ENCODE peak calls at places on chromosome 18, in five cellular contexts. N, H, A, Y and X are unnamed samples.

GRCh38 chr18:8747440-8747937 is 42.1 kb downstream of the MTCL1 start:
- DNase-seq in H (peak), N (peak), A (no peak), Y (no peak), X (no peak)

GRCh38 chr18:2978626-2979025 is 34.3 kb downstream of the LPIN2 start:
- DNase-seq in A (no peak), H (peak), Y (no peak), N (peak), X (no peak)

GRCh38 chr18:76075777-76076176 is 419.3 kb downstream of the ZNF516 start:
- DNase-seq in N (no peak), A (no peak), H (no peak), Y (no peak), X (no peak)

GRCh38 chr18:13565228-13565627 is 161.1 kb downstream of the FAM210A start:
- DNase-seq in N (no peak), Y (no peak), A (no peak), H (no peak), X (no peak)

GRCh38 chr18:77110936-77111335 is 21.6 kb downstream of the MBP start:
- DNase-seq in H (no peak), N (no peak), Y (peak), A (no peak), X (no peak)

GRCh38 chr18:35039633-35040032 is 1.6 kb upstream of the MAPRE2 start:
- DNase-seq in H (no peak), Y (no peak), A (no peak), N (peak), X (no peak)

GRCh38 chr18:46672062-46672970 is 15.3 kb upstream of the LOXHD1 start:
- DNase-seq in N (no peak), Y (no peak), A (no peak), H (no peak), X (peak)

GRCh38 chr18:46632401-46633089 is 24.5 kb downstream of the LOXHD1 start:
- DNase-seq in Y (no peak), N (peak), A (no peak), H (no peak), X (no peak)

GRCh38 chr18:77557030-77557429 is 307.4 kb downstream of the GALR1 start:
- DNase-seq in A (no peak), H (no peak), Y (no peak), N (no peak), X (no peak)

GRCh38 chr18:51151568-51152511 is 45.6 kb downstream of the MEX3C start:
- DNase-seq in Y (peak), N (no peak), A (no peak), H (no peak), X (peak)

GRCh38 chr18:79787527-79788095 is 10.1 kb upstream of the KCNG2 start:
- DNase-seq in N (no peak), A (peak), Y (no peak), H (no peak), X (no peak)

GRCh38 chr18:68887410-68887809 is 89.5 kb downstream of the CCDC102B start:
- DNase-seq in Y (no peak), H (no peak), N (no peak), A (no peak), X (no peak)

GRCh38 chr18:45441110-45441842 is 174.0 kb upstream of the SLC14A2 start:
- DNase-seq in N (no peak), A (no peak), Y (no peak), H (no peak), X (no peak)

GRCh38 chr18:4068552-4069158 is 386.5 kb downstream of the DLGAP1 start:
- DNase-seq in Y (peak), A (no peak), H (no peak), N (peak), X (peak)

GRCh38 chr18:79420033-79420745 is 24.5 kb downstream of the NFATC1 start:
- DNase-seq in A (no peak), N (no peak), H (no peak), Y (no peak), X (no peak)

GRCh38 chr18:48740068-48740440 is 201.2 kb downstream of the CTIF start:
- DNase-seq in Y (no peak), H (no peak), N (no peak), A (no peak), X (no peak)

GRCh38 chr18:26487437-26487836 is 60.9 kb downstream of the KCTD1 start:
- DNase-seq in N (peak), Y (no peak), A (no peak), H (no peak), X (no peak)

GRCh38 chr18:65750421-65751144 is at the start of gene CDH7:
- DNase-seq in Y (no peak), N (no peak), H (no peak), A (peak), X (no peak)

GRCh38 chr18:7567487-7568425 is 640 bp downstream of the PTPRM start:
- DNase-seq in A (peak), H (no peak), Y (peak), N (peak), X (no peak)

GRCh38 chr18:40325988-40326387 is 1629.0 kb upstream of the PIK3C3 start:
- DNase-seq in A (no peak), Y (no peak), H (no peak), N (no peak), X (no peak)

GRCh38 chr18:61825386-61825785 is 67.4 kb downstream of the RNF152 start:
- DNase-seq in A (no peak), H (peak), N (peak), Y (no peak), X (no peak)